ENCODE peak calls at places on chromosomes 6 and 20, in five cellular contexts. O is cardiac muscle cell; I is lower lobe of right lung; L is CD8-positive, alpha-beta memory T cell; S is heart right ventricle. M is an unnamed sample.

GRCh38 chr6:45052325-45052724 is 275.8 kb upstream of the RUNX2 start:
- DNase-seq in O (no peak), I (no peak), L (no peak), S (no peak), M (no peak)

GRCh38 chr6:147954938-147955337 is 387.7 kb upstream of the SASH1 start:
- DNase-seq in O (no peak), I (no peak), L (no peak), S (no peak), M (no peak)

GRCh38 chr6:160400426-160400825 is 52.2 kb downstream of the SLC22A3 start:
- DNase-seq in O (peak), I (no peak), L (no peak), S (no peak), M (no peak)

GRCh38 chr6:106103728-106104109 is 17.6 kb downstream of the PRDM1 start:
- DNase-seq in O (no peak), I (no peak), L (peak), S (no peak), M (no peak)

GRCh38 chr6:33595001-33595846 is 15.1 kb upstream of the BAK1 start:
- DNase-seq in O (no peak), I (no peak), L (no peak), S (no peak), M (no peak)

GRCh38 chr20:19897891-19898290 is 119.3 kb upstream of the NAA20 start:
- DNase-seq in O (no peak), I (no peak), L (no peak), S (no peak), M (no peak)

GRCh38 chr20:34639755-34640222 is 37.1 kb downstream of the PIGU start:
- DNase-seq in O (no peak), I (no peak), L (no peak), S (no peak), M (no peak)

GRCh38 chr6:99305021-99305554 is 44.4 kb downstream of the FAXC start:
- DNase-seq in O (no peak), I (no peak), L (no peak), S (no peak), M (no peak)

GRCh38 chr6:99579781-99580180 is 11.3 kb upstream of the CCNC start:
- DNase-seq in O (no peak), I (no peak), L (no peak), S (no peak), M (peak)

GRCh38 chr6:34146801-34147592 is 1.1 kb upstream of the GRM4 start:
- DNase-seq in O (peak), I (peak), L (no peak), S (no peak), M (no peak)

GRCh38 chr6:149060300-149060984 is 257.1 kb upstream of the TAB2 start:
- DNase-seq in O (peak), I (peak), L (peak), S (no peak), M (no peak)

GRCh38 chr6:33683576-33684427 is 27.7 kb downstream of the UQCC2 start:
- DNase-seq in O (no peak), I (peak), L (no peak), S (no peak), M (no peak)

GRCh38 chr20:25553819-25554296 is 31.5 kb downstream of the NINL start:
- DNase-seq in O (peak), I (no peak), L (no peak), S (no peak), M (no peak)

GRCh38 chr6:28525496-28526039 is at the start of gene GPX5:
- DNase-seq in O (peak), I (no peak), L (no peak), S (no peak), M (no peak)

GRCh38 chr6:121885399-121886152 is 450.1 kb downstream of the GJA1 start:
- DNase-seq in O (peak), I (no peak), L (no peak), S (no peak), M (no peak)

GRCh38 chr20:1322511-1323245 is 6.3 kb downstream of the SDCBP2 start:
- DNase-seq in O (peak), I (no peak), L (no peak), S (peak), M (no peak)

GRCh38 chr6:17472653-17473183 is 79.3 kb downstream of the CAP2 start:
- DNase-seq in O (no peak), I (no peak), L (no peak), S (no peak), M (no peak)

GRCh38 chr20:58930496-58930895 is 50.6 kb upstream of the NELFCD start:
- DNase-seq in O (no peak), I (no peak), L (no peak), S (no peak), M (no peak)

GRCh38 chr6:165770430-165771082 is 107.5 kb upstream of the PDE10A start:
- DNase-seq in O (peak), I (no peak), L (no peak), S (no peak), M (no peak)

GRCh38 chr20:34055290-34055689 is 56.8 kb downstream of the EIF2S2 start:
- DNase-seq in O (peak), I (no peak), L (no peak), S (peak), M (no peak)

GRCh38 chr6:33450434-33450833 is 3.9 kb upstream of the ZBTB9 start:
- DNase-seq in O (peak), I (no peak), L (no peak), S (no peak), M (no peak)

GRCh38 chr6:36824262-36824661 is 15.0 kb downstream of the CPNE5 start:
- DNase-seq in O (peak), I (no peak), L (no peak), S (peak), M (no peak)
- H3K4me3 ChIP-seq in O (no peak), I (no peak), L (no peak), S (no peak), M (no peak)

GRCh38 chr6:104952911-104953409 is 3.9 kb upstream of the LIN28B start:
- DNase-seq in O (no peak), I (no peak), L (no peak), S (no peak), M (no peak)
- H3K27ac ChIP-seq in O (peak), I (no peak), L (peak), S (no peak), M (no peak)

DNA sequence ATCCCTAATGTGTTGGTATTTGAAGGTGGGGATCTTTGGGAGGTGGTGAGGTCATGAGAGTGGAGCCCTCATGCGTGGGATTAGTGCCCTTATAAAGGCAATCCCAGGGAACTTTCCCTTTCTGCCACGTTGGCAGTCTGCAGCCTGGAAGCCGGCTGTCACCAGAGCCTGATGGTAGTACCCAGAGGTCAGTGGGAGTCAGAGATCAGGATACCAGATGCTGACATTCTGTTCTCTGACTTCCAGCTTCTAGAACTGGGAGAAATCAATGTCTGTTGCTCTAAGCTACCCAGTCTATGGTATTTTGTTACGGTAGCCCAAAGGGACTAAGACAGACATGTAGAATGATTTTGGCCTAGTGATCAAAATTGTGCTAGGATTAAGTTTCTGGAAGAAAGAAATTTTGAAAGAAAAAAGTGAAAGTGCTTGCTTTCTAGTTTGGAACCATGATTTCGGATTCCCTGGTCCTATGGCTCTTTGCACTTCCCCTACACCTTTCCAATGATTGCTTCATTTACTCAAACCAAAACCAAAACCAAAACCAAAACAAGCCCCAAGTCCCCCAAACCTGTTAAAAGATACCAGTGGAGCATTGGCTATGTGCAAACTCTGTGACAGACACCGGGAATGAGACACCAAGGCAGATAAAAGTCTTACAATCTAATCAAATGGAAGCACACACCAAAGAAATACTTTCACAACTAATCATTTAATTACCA is 173.7 kb upstream of the ZNF217 start:
- DNase-seq in O (no peak), I (no peak), L (no peak), S (no peak), M (no peak)
- H3K4me3 ChIP-seq in O (no peak), I (no peak), L (no peak), S (no peak), M (no peak)

GRCh38 chr20:49395183-49395582 is 87.3 kb downstream of the KCNB1 start:
- DNase-seq in O (no peak), I (no peak), L (no peak), S (no peak), M (peak)
- H3K27ac ChIP-seq in O (no peak), I (no peak), L (no peak), S (no peak), M (peak)

GRCh38 chr6:141753180-141753579 is 379.5 kb upstream of the GJE1 start:
- DNase-seq in O (no peak), I (no peak), L (no peak), S (no peak), M (no peak)

GRCh38 chr6:141758430-141758829 is 374.3 kb upstream of the GJE1 start:
- DNase-seq in O (no peak), I (no peak), L (no peak), S (no peak), M (no peak)

GRCh38 chr6:141752677-141753076 is 380.0 kb upstream of the GJE1 start:
- DNase-seq in O (peak), I (no peak), L (no peak), S (no peak), M (no peak)
- H3K4me3 ChIP-seq in O (no peak), I (no peak), L (no peak), S (no peak), M (no peak)

GRCh38 chr20:22689246-22689645 is 104.9 kb upstream of the FOXA2 start:
- DNase-seq in O (no peak), I (no peak), L (no peak), S (no peak), M (no peak)

GRCh38 chr20:22690000-22690399 is 105.6 kb upstream of the FOXA2 start:
- DNase-seq in O (no peak), I (no peak), L (no peak), S (no peak), M (no peak)

GRCh38 chr20:22692119-22692475 is 107.7 kb upstream of the FOXA2 start:
- DNase-seq in O (no peak), I (no peak), L (no peak), S (no peak), M (no peak)

GRCh38 chr20:22690616-22691179 is 106.3 kb upstream of the FOXA2 start:
- DNase-seq in O (no peak), I (no peak), L (no peak), S (no peak), M (no peak)

DNA sequence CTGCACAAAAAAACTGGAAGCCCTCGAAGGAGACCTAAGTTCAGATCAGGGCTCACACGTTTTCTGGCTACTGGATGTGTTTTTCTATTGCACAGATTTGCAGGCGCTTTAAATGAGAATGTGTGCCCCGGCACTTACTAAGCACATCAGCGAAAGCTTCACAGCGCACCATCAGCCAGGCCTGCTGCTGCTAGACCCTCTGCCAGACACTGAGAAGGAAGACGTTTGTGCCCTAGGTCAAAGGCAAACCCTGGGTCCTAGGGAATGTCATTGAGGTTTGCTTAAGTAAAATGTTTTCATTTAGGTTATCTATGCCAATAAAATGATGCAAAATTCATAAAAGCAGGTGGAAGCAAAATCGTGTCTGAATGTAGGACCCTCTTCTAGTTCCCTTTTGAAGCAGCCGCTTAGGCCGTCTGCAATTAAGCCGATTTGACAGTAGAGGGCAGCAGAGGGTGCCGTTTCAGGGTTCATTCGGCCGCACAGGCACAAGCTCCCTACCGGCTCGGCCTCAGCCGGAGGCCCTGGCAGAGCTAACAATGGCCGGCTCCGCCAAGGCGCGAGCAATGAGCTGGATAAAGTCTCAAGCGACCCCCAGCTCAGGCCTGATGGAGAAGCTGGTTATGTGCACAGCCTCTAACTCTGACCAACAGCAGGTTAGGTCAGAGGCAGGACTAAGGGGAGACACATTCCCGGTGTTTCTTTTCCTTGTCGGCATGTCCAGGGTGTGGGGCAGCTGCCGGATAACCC is 107.2 kb upstream of the FOXA2 start:
- DNase-seq in O (peak), I (peak), L (no peak), S (peak), M (peak)
- H3K27ac ChIP-seq in O (no peak), I (no peak), L (no peak), S (peak), M (no peak)

GRCh38 chr20:64050261-64051032 is 1.0 kb upstream of the SOX18 start:
- DNase-seq in O (no peak), I (no peak), L (no peak), S (no peak), M (no peak)
- H3K4me3 ChIP-seq in O (no peak), I (peak), L (no peak), S (peak), M (no peak)

GRCh38 chr6:11368760-11369159 is 136.3 kb upstream of the NEDD9 start:
- DNase-seq in O (no peak), I (no peak), L (no peak), S (no peak), M (no peak)
- H3K27ac ChIP-seq in O (no peak), I (peak), L (no peak), S (peak), M (no peak)

GRCh38 chr6:43516367-43516696 is 394 bp downstream of the YIPF3 start:
- DNase-seq in O (no peak), I (no peak), L (no peak), S (no peak), M (no peak)

GRCh38 chr6:43516697-43517502 is at the start of the genes POLR1C and YIPF3:
- DNase-seq in O (peak), I (peak), L (peak), S (peak), M (peak)

GRCh38 chr6:43520097-43520496 is 3.2 kb downstream of the POLR1C start:
- DNase-seq in O (no peak), I (no peak), L (no peak), S (no peak), M (no peak)

GRCh38 chr6:43515808-43516207 is 918 bp downstream of the YIPF3 start:
- DNase-seq in O (no peak), I (no peak), L (no peak), S (no peak), M (no peak)

GRCh38 chr6:43517503-43518357 is 841 bp downstream of the POLR1C start:
- DNase-seq in O (peak), I (no peak), L (no peak), S (no peak), M (no peak)
- H3K4me3 ChIP-seq in O (peak), I (peak), L (peak), S (peak), M (peak)